ENCODE peak calls at places on chromosome 1, in nine cellular contexts. H is glutamatergic neuron, G is testis, K is suprapubic skin, L is hepatocyte, V is spleen, R is nephron progenitor cell, S is breast epithelium, T is B cell. A is an unnamed sample.

GRCh38 chr1:225919906-225920305 is 4.1 kb downstream of the PYCR2 start:
- DNase-seq in H (no peak), G (peak; percentile 46), K (no peak), L (peak; percentile 49), V (no peak), R (no peak), S (peak; percentile 89), T (no peak), A (no peak)

GRCh38 chr1:21836729-21837128 is 24.7 kb downstream of the LDLRAD2 start:
- DNase-seq in H (no peak), G (no peak), K (no peak), L (no peak), V (no peak), R (no peak), S (no peak), T (no peak), A (no peak)

GRCh38 chr1:84090447-84091244 is 53.4 kb upstream of the PRKACB start:
- DNase-seq in H (no peak), G (no peak), K (no peak), L (peak; percentile 49), V (no peak), R (no peak), S (no peak), T (no peak), A (no peak)

GRCh38 chr1:54549181-54549924 is 1.3 kb downstream of the ACOT11 start:
- DNase-seq in H (no peak), G (peak; percentile 66), K (peak; percentile 52), L (no peak), V (no peak), R (no peak), S (no peak), T (no peak), A (no peak)

GRCh38 chr1:154745286-154745731 is 124.8 kb downstream of the KCNN3 start:
- DNase-seq in H (no peak), G (no peak), K (no peak), L (no peak), V (no peak), R (no peak), S (no peak), T (no peak), A (no peak)

GRCh38 chr1:41322835-41323234 is 38.4 kb upstream of the FOXO6 start:
- DNase-seq in H (no peak), G (peak; percentile 69), K (no peak), L (no peak), V (no peak), R (peak; percentile 50), S (no peak), T (no peak), A (no peak)

GRCh38 chr1:201565024-201565730 is 26.2 kb downstream of the NAV1 start:
- DNase-seq in H (no peak), G (peak; percentile 86), K (peak; percentile 73), L (no peak), V (peak; percentile 51), R (no peak), S (no peak), T (no peak), A (peak; percentile 6)

GRCh38 chr1:11248169-11248568 is 14.2 kb downstream of the MTOR start:
- DNase-seq in H (no peak), G (no peak), K (no peak), L (no peak), V (no peak), R (no peak), S (no peak), T (no peak), A (no peak)

GRCh38 chr1:180358649-180359048 is 128.6 kb downstream of the LHX4 start:
- DNase-seq in H (peak; percentile 35), G (peak; percentile 54), K (no peak), L (peak; percentile 8), V (peak; percentile 25), R (no peak), S (no peak), T (no peak), A (no peak)

GRCh38 chr1:179873366-179873978 is 4.1 kb downstream of the TOR1AIP2 start:
- DNase-seq in H (no peak), G (no peak), K (no peak), L (no peak), V (no peak), R (no peak), S (no peak), T (no peak), A (no peak)

GRCh38 chr1:225526878-225527277 is 99.0 kb upstream of the LBR start:
- DNase-seq in H (no peak), G (no peak), K (no peak), L (no peak), V (no peak), R (no peak), S (no peak), T (no peak), A (no peak)

GRCh38 chr1:210328746-210329488 is at the start of gene HHAT:
- DNase-seq in H (peak; percentile 63), G (peak; percentile 80), K (peak; percentile 88), L (peak; percentile 88), V (peak; percentile 93), R (peak; percentile 80), S (peak; percentile 81), T (peak; percentile 59), A (peak; percentile 77)
- TF ChIP-seq CTCF in H (no peak), G (no peak), K (no peak), L (no peak), V (no peak), R (no peak), S (no peak), T (no peak), A (no peak)

DNA sequence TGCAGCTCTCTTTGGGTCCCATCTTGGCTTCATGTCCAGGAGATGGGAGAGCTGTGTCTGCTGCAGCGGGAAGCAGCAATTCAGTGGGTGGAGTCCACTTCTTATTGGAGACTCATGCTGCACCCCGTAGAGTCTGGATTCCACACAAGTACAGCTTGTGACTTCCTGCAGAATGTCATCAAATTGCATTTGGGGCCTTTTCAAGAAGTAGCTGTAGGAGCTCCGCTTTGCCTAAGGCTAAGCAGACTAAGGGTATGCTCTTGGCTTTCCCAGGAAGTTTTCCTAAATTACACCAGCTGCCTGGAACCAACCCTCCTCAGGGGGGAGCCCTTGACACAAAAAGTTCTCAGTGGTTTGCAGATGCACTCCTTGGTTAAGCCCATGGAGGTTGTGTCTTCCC is 5.7 kb upstream of the MOB3C start:
- DNase-seq in H (no peak), G (peak; percentile 62), K (no peak), L (no peak), V (no peak), R (no peak), S (no peak), T (no peak), A (no peak)
- TF ChIP-seq CTCF in H (no peak), G (no peak), K (no peak), L (peak; percentile 24), V (peak; percentile 16), R (no peak), S (peak; percentile 35), T (no peak), A (peak; percentile 23)

GRCh38 chr1:233791372-233791703 is 113.1 kb upstream of the SLC35F3 start:
- DNase-seq in H (no peak), G (no peak), K (no peak), L (no peak), V (no peak), R (no peak), S (no peak), T (no peak), A (no peak)
- TF ChIP-seq CTCF in H (peak; percentile 5), G (no peak), K (no peak), L (no peak), V (peak; percentile 31), R (peak; percentile 3), S (no peak), T (peak; percentile 43), A (peak; percentile 24)

GRCh38 chr1:8318436-8318835 is 522 bp downstream of the SLC45A1 start:
- DNase-seq in H (no peak), G (no peak), K (no peak), L (no peak), V (no peak), R (no peak), S (no peak), T (no peak), A (no peak)
- TF ChIP-seq CTCF in H (no peak), G (no peak), K (no peak), L (no peak), V (no peak), R (no peak), S (no peak), T (no peak), A (no peak)

GRCh38 chr1:94640125-94640524 is 98.6 kb upstream of the F3 start:
- DNase-seq in H (no peak), G (no peak), K (no peak), L (no peak), V (no peak), R (no peak), S (no peak), T (no peak), A (no peak)

GRCh38 chr1:94637096-94637495 is 95.5 kb upstream of the F3 start:
- DNase-seq in H (no peak), G (no peak), K (no peak), L (no peak), V (no peak), R (no peak), S (no peak), T (no peak), A (no peak)

GRCh38 chr1:94633051-94633450 is 91.5 kb upstream of the F3 start:
- DNase-seq in H (no peak), G (no peak), K (no peak), L (no peak), V (no peak), R (no peak), S (no peak), T (no peak), A (no peak)

GRCh38 chr1:94636625-94637024 is 95.1 kb upstream of the F3 start:
- DNase-seq in H (no peak), G (no peak), K (no peak), L (no peak), V (no peak), R (no peak), S (no peak), T (no peak), A (no peak)

DNA sequence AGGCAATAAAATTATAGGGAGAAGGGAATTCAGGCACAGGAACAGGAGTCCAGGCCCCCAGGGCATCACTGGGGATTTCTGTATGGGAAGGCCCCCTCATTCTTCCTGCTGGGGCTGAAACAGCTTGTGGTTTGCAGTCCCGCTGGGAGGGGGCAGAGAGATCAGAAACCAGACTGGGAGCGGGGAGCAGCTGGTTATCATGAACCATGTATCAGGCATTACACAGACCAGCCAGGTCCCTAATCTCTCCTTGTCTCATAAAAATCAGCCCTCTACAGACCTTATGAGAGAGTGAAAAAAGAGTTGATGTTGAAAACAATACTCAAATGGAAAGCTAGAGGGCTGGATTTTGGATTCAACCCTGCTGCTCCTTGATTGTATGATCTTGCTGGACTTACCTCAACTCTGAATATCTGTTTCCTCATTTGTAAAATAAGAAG is 93.4 kb upstream of the F3 start:
- DNase-seq in H (peak; percentile 44), G (no peak), K (peak; percentile 47), L (no peak), V (no peak), R (no peak), S (no peak), T (no peak), A (no peak)
- TF ChIP-seq CTCF in H (no peak), G (peak; percentile 17), K (no peak), L (peak; percentile 21), V (no peak), R (no peak), S (no peak), T (no peak), A (no peak)

GRCh38 chr1:167439301-167439988 is 78.9 kb downstream of the CD247 start:
- DNase-seq in H (peak; percentile 74), G (peak; percentile 70), K (peak; percentile 76), L (peak; percentile 75), V (no peak), R (peak; percentile 77), S (no peak), T (no peak), A (no peak)
- TF ChIP-seq CTCF in H (no peak), G (no peak), K (no peak), L (peak; percentile 22), V (no peak), R (no peak), S (no peak), T (no peak), A (no peak)